ENCODE peak calls at places on chromosomes 16 and 17, in six cellular contexts. One of them, this sample, is unnamed.

GRCh38 chr17:13044713-13045112 is 26.9 kb upstream of the ELAC2 start:
- DNase-seq in naive thymus-derived CD4-positive, alpha-beta T cell: no peak
- DNase-seq in ascending aorta: no peak
- DNase-seq in PC-9: no peak
- DNase-seq in heart left ventricle: no peak
- DNase-seq in neuronal stem cell: no peak
- DNase-seq in this sample: no peak

GRCh38 chr16:1296688-1297412 is 12.6 kb upstream of the UBE2I start:
- DNase-seq in heart left ventricle: no peak
- DNase-seq in ascending aorta: no peak
- DNase-seq in PC-9: peak; percentile 97
- DNase-seq in neuronal stem cell: no peak
- DNase-seq in naive thymus-derived CD4-positive, alpha-beta T cell: no peak
- DNase-seq in this sample: no peak

GRCh38 chr16:15807603-15808009 is 49.2 kb downstream of the MYH11 start:
- DNase-seq in heart left ventricle: no peak
- DNase-seq in neuronal stem cell: no peak
- DNase-seq in ascending aorta: peak; percentile 42
- DNase-seq in PC-9: no peak
- DNase-seq in naive thymus-derived CD4-positive, alpha-beta T cell: no peak
- DNase-seq in this sample: no peak

GRCh38 chr16:11871193-11871592 is 19.9 kb upstream of the RSL1D1 start:
- DNase-seq in naive thymus-derived CD4-positive, alpha-beta T cell: no peak
- DNase-seq in ascending aorta: no peak
- DNase-seq in PC-9: no peak
- DNase-seq in neuronal stem cell: no peak
- DNase-seq in heart left ventricle: no peak
- DNase-seq in this sample: peak; percentile 12

GRCh38 chr17:29131814-29132682 is 48.1 kb downstream of the MYO18A start:
- DNase-seq in heart left ventricle: no peak
- DNase-seq in ascending aorta: peak; percentile 50
- DNase-seq in PC-9: peak; percentile 39
- DNase-seq in neuronal stem cell: no peak
- DNase-seq in naive thymus-derived CD4-positive, alpha-beta T cell: no peak
- DNase-seq in this sample: no peak

GRCh38 chr16:17354121-17354750 is 116.5 kb downstream of the XYLT1 start:
- DNase-seq in naive thymus-derived CD4-positive, alpha-beta T cell: no peak
- DNase-seq in heart left ventricle: no peak
- DNase-seq in ascending aorta: no peak
- DNase-seq in neuronal stem cell: no peak
- DNase-seq in PC-9: no peak
- DNase-seq in this sample: no peak

GRCh38 chr17:42796066-42796758 is 2.3 kb downstream of the COA3 start:
- DNase-seq in naive thymus-derived CD4-positive, alpha-beta T cell: no peak
- DNase-seq in neuronal stem cell: no peak
- DNase-seq in ascending aorta: no peak
- DNase-seq in heart left ventricle: no peak
- DNase-seq in PC-9: no peak
- DNase-seq in this sample: no peak

GRCh38 chr17:21425321-21425720 is 49.2 kb downstream of the KCNJ12 start:
- DNase-seq in neuronal stem cell: no peak
- DNase-seq in ascending aorta: no peak
- DNase-seq in naive thymus-derived CD4-positive, alpha-beta T cell: no peak
- DNase-seq in PC-9: no peak
- DNase-seq in heart left ventricle: no peak
- DNase-seq in this sample: no peak

GRCh38 chr17:792277-792676 is 10.1 kb downstream of the MRM3 start:
- DNase-seq in ascending aorta: no peak
- DNase-seq in PC-9: no peak
- DNase-seq in neuronal stem cell: no peak
- DNase-seq in naive thymus-derived CD4-positive, alpha-beta T cell: no peak
- DNase-seq in heart left ventricle: no peak
- DNase-seq in this sample: no peak

GRCh38 chr17:39751637-39752036 is 13.9 kb downstream of the GRB7 start:
- DNase-seq in ascending aorta: no peak
- DNase-seq in heart left ventricle: no peak
- DNase-seq in naive thymus-derived CD4-positive, alpha-beta T cell: no peak
- DNase-seq in neuronal stem cell: no peak
- DNase-seq in PC-9: no peak
- DNase-seq in this sample: no peak

GRCh38 chr17:27224526-27225315 is 69.2 kb upstream of the WSB1 start:
- DNase-seq in neuronal stem cell: no peak
- DNase-seq in ascending aorta: no peak
- DNase-seq in naive thymus-derived CD4-positive, alpha-beta T cell: no peak
- DNase-seq in heart left ventricle: no peak
- DNase-seq in PC-9: no peak
- DNase-seq in this sample: no peak

GRCh38 chr16:4944333-4945281 is 7.7 kb upstream of the PPL start:
- DNase-seq in neuronal stem cell: no peak
- DNase-seq in PC-9: peak; percentile 97
- DNase-seq in heart left ventricle: peak; percentile 92
- DNase-seq in ascending aorta: peak; percentile 90
- DNase-seq in naive thymus-derived CD4-positive, alpha-beta T cell: no peak
- DNase-seq in this sample: peak; percentile 98

GRCh38 chr16:81836279-81837054 is 57.4 kb downstream of the PLCG2 start:
- DNase-seq in naive thymus-derived CD4-positive, alpha-beta T cell: no peak
- DNase-seq in PC-9: peak; percentile 41
- DNase-seq in ascending aorta: no peak
- DNase-seq in neuronal stem cell: no peak
- DNase-seq in heart left ventricle: no peak
- DNase-seq in this sample: no peak

GRCh38 chr17:11389583-11389982 is 148.6 kb downstream of the SHISA6 start:
- DNase-seq in naive thymus-derived CD4-positive, alpha-beta T cell: no peak
- DNase-seq in ascending aorta: no peak
- DNase-seq in PC-9: no peak
- DNase-seq in heart left ventricle: no peak
- DNase-seq in neuronal stem cell: no peak
- DNase-seq in this sample: no peak

GRCh38 chr16:3610698-3611144 is 685 bp downstream of the SLX4 start:
- DNase-seq in heart left ventricle: no peak
- DNase-seq in neuronal stem cell: peak; percentile 33
- DNase-seq in naive thymus-derived CD4-positive, alpha-beta T cell: no peak
- DNase-seq in ascending aorta: no peak
- DNase-seq in PC-9: no peak
- DNase-seq in this sample: no peak

GRCh38 chr16:3008749-3009088 is 4.0 kb upstream of the CLDN9 start:
- DNase-seq in ascending aorta: no peak
- DNase-seq in PC-9: no peak
- DNase-seq in neuronal stem cell: no peak
- DNase-seq in naive thymus-derived CD4-positive, alpha-beta T cell: no peak
- DNase-seq in heart left ventricle: no peak
- DNase-seq in this sample: no peak

GRCh38 chr17:4301066-4301465 is 37.3 kb upstream of the ANKFY1 start:
- DNase-seq in naive thymus-derived CD4-positive, alpha-beta T cell: no peak
- DNase-seq in PC-9: no peak
- DNase-seq in heart left ventricle: no peak
- DNase-seq in neuronal stem cell: no peak
- DNase-seq in ascending aorta: no peak
- DNase-seq in this sample: no peak

GRCh38 chr17:9056566-9056965 is 35.3 kb downstream of the NTN1 start:
- DNase-seq in heart left ventricle: no peak
- DNase-seq in naive thymus-derived CD4-positive, alpha-beta T cell: no peak
- DNase-seq in neuronal stem cell: no peak
- DNase-seq in PC-9: no peak
- DNase-seq in ascending aorta: no peak
- DNase-seq in this sample: no peak

GRCh38 chr17:33637534-33637933 is 344.4 kb upstream of the ASIC2 start:
- DNase-seq in naive thymus-derived CD4-positive, alpha-beta T cell: peak; percentile 3
- DNase-seq in ascending aorta: no peak
- DNase-seq in PC-9: no peak
- DNase-seq in neuronal stem cell: no peak
- DNase-seq in heart left ventricle: no peak
- DNase-seq in this sample: no peak

GRCh38 chr17:56891751-56892150 is 22.1 kb downstream of the TRIM25 start:
- DNase-seq in naive thymus-derived CD4-positive, alpha-beta T cell: peak; percentile 59
- DNase-seq in ascending aorta: no peak
- DNase-seq in neuronal stem cell: no peak
- DNase-seq in heart left ventricle: peak; percentile 36
- DNase-seq in PC-9: no peak
- DNase-seq in this sample: no peak

GRCh38 chr17:5410594-5411272 is 8.7 kb downstream of the NUP88 start:
- DNase-seq in PC-9: no peak
- DNase-seq in ascending aorta: no peak
- DNase-seq in heart left ventricle: no peak
- DNase-seq in naive thymus-derived CD4-positive, alpha-beta T cell: no peak
- DNase-seq in neuronal stem cell: no peak
- DNase-seq in this sample: no peak

GRCh38 chr17:51613255-51613654 is 352.9 kb downstream of the UTP18 start:
- DNase-seq in ascending aorta: no peak
- DNase-seq in PC-9: no peak
- DNase-seq in heart left ventricle: no peak
- DNase-seq in neuronal stem cell: no peak
- DNase-seq in naive thymus-derived CD4-positive, alpha-beta T cell: no peak
- DNase-seq in this sample: no peak

GRCh38 chr17:83080641-83081560 is 1.5 kb downstream of the METRNL start:
- DNase-seq in naive thymus-derived CD4-positive, alpha-beta T cell: no peak
- DNase-seq in PC-9: no peak
- DNase-seq in ascending aorta: no peak
- DNase-seq in heart left ventricle: peak; percentile 55
- DNase-seq in neuronal stem cell: no peak
- DNase-seq in this sample: peak; percentile 58

GRCh38 chr17:60557805-60558204 is 31.8 kb upstream of the APPBP2 start:
- DNase-seq in PC-9: no peak
- DNase-seq in naive thymus-derived CD4-positive, alpha-beta T cell: peak; percentile 1
- DNase-seq in neuronal stem cell: no peak
- DNase-seq in ascending aorta: no peak
- DNase-seq in heart left ventricle: no peak
- DNase-seq in this sample: no peak

GRCh38 chr17:17815436-17816200 is 21.2 kb downstream of the SREBF1 start:
- DNase-seq in PC-9: no peak
- DNase-seq in neuronal stem cell: no peak
- DNase-seq in naive thymus-derived CD4-positive, alpha-beta T cell: no peak
- DNase-seq in ascending aorta: no peak
- DNase-seq in heart left ventricle: no peak
- DNase-seq in this sample: no peak

GRCh38 chr16:11160676-11161115 is 95.3 kb downstream of the SOCS1 start:
- DNase-seq in naive thymus-derived CD4-positive, alpha-beta T cell: no peak
- DNase-seq in heart left ventricle: no peak
- DNase-seq in ascending aorta: no peak
- DNase-seq in neuronal stem cell: no peak
- DNase-seq in PC-9: peak; percentile 5
- DNase-seq in this sample: no peak

GRCh38 chr16:1674751-1675664 is 3.1 kb upstream of the JPT2 start:
- DNase-seq in naive thymus-derived CD4-positive, alpha-beta T cell: no peak
- DNase-seq in ascending aorta: no peak
- DNase-seq in PC-9: no peak
- DNase-seq in heart left ventricle: no peak
- DNase-seq in neuronal stem cell: no peak
- DNase-seq in this sample: peak; percentile 49

GRCh38 chr16:57634171-57634570 is 5.7 kb downstream of the ADGRG1 start:
- DNase-seq in heart left ventricle: no peak
- DNase-seq in ascending aorta: no peak
- DNase-seq in neuronal stem cell: no peak
- DNase-seq in PC-9: peak; percentile 66
- DNase-seq in naive thymus-derived CD4-positive, alpha-beta T cell: no peak
- DNase-seq in this sample: peak; percentile 40

GRCh38 chr17:47703191-47703591 is 9.2 kb downstream of the TBKBP1 start:
- DNase-seq in neuronal stem cell: no peak
- DNase-seq in naive thymus-derived CD4-positive, alpha-beta T cell: peak; percentile 29
- DNase-seq in PC-9: no peak
- DNase-seq in ascending aorta: no peak
- DNase-seq in heart left ventricle: no peak
- DNase-seq in this sample: no peak

GRCh38 chr16:83420206-83420760 is 387.5 kb upstream of the HSBP1 start:
- DNase-seq in neuronal stem cell: peak; percentile 67
- DNase-seq in naive thymus-derived CD4-positive, alpha-beta T cell: no peak
- DNase-seq in ascending aorta: no peak
- DNase-seq in PC-9: no peak
- DNase-seq in heart left ventricle: no peak
- DNase-seq in this sample: no peak

GRCh38 chr16:64158941-64159588 is 962.8 kb downstream of the CDH11 start:
- DNase-seq in neuronal stem cell: no peak
- DNase-seq in heart left ventricle: no peak
- DNase-seq in PC-9: no peak
- DNase-seq in ascending aorta: no peak
- DNase-seq in naive thymus-derived CD4-positive, alpha-beta T cell: no peak
- DNase-seq in this sample: no peak
- H3K4me1 ChIP-seq in neuronal stem cell: no peaks in the 10 kb centered on the region
- H3K4me1 ChIP-seq in heart left ventricle: no peaks in the 10 kb centered on the region
- H3K4me1 ChIP-seq in PC-9: peaks cover 4% of the 10 kb centered on the region
- H3K4me1 ChIP-seq in ascending aorta: no peaks in the 10 kb centered on the region
- H3K4me1 ChIP-seq in naive thymus-derived CD4-positive, alpha-beta T cell: no peaks in the 10 kb centered on the region
- H3K4me1 ChIP-seq in this sample: peaks cover 24% of the 10 kb centered on the region

DNA sequence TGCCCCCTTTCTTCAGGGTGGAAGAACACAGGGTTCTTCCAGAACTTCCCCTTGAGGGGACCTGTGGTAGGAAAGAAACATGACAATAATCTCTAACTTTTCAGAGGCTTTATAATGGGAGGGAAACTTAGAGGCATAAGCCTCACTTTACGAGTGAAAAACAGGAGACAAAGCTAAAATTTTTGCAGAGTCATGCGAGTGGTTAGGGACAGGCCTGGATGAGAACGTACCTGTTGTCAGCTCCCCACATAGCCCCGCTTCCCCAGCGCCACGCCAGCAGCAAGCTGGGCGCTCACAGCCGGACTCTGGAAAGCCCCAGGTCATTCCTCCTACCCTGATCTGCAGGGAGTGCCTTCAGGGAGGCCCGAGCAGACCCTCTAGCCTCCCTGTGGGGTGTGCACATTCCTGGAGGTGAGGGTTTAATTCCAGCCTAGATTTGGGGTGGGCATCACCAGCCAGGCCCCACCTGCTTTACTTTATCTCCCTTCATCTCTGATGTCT is 53.6 kb downstream of the LDHD start:
- DNase-seq in PC-9: no peak
- DNase-seq in ascending aorta: no peak
- DNase-seq in neuronal stem cell: no peak
- DNase-seq in heart left ventricle: no peak
- DNase-seq in naive thymus-derived CD4-positive, alpha-beta T cell: no peak
- DNase-seq in this sample: no peak
- H3K27ac ChIP-seq in PC-9: peak overlapping the region; percentile 86
- H3K27ac ChIP-seq in ascending aorta: peak overlapping the region; percentile 16
- H3K27ac ChIP-seq in neuronal stem cell: no peak overlapping the region
- H3K27ac ChIP-seq in heart left ventricle: peak overlapping the region; percentile 73
- H3K27ac ChIP-seq in naive thymus-derived CD4-positive, alpha-beta T cell: no peak overlapping the region
- H3K27ac ChIP-seq in this sample: no peak overlapping the region

GRCh38 chr16:35197656-35198055 is 1738.2 kb downstream of the TP53TG3F start:
- DNase-seq in heart left ventricle: no peak
- DNase-seq in ascending aorta: no peak
- DNase-seq in neuronal stem cell: no peak
- DNase-seq in naive thymus-derived CD4-positive, alpha-beta T cell: no peak
- DNase-seq in PC-9: no peak
- DNase-seq in this sample: no peak
- H3K9me3 ChIP-seq in heart left ventricle: no peaks in the 10 kb centered on the region
- H3K9me3 ChIP-seq in ascending aorta: no peaks in the 10 kb centered on the region
- H3K9me3 ChIP-seq in neuronal stem cell: no peaks in the 10 kb centered on the region
- H3K9me3 ChIP-seq in naive thymus-derived CD4-positive, alpha-beta T cell: peaks cover 66% of the 10 kb centered on the region
- H3K9me3 ChIP-seq in PC-9: no peaks in the 10 kb centered on the region
- H3K9me3 ChIP-seq in this sample: no peaks in the 10 kb centered on the region

DNA sequence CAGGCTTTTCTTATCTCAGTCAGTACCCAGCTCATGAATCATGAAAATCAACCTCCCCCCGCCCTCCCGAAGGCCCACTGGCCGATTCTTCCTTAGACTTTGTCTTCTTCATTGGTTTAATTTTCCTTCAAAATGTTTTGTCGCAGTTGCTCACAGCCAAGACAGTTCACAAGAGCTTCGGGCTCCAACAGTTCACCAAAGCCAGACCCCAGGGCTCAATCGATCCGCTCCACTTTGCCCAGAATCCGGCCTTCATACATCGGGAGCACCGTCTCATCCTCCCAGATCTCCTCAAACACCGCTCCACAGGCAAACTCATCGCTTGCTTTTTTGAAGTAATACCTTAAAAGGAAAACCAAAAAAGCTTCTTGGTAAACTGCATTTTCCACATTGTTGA is 31.7 kb downstream of the AXIN2 start:
- DNase-seq in naive thymus-derived CD4-positive, alpha-beta T cell: no peak
- DNase-seq in ascending aorta: no peak
- DNase-seq in PC-9: no peak
- DNase-seq in heart left ventricle: no peak
- DNase-seq in neuronal stem cell: no peak
- DNase-seq in this sample: no peak
- H3K4me1 ChIP-seq in naive thymus-derived CD4-positive, alpha-beta T cell: peaks cover 6% of the 10 kb centered on the region
- H3K4me1 ChIP-seq in ascending aorta: peaks cover 9% of the 10 kb centered on the region
- H3K4me1 ChIP-seq in PC-9: peaks cover 7% of the 10 kb centered on the region
- H3K4me1 ChIP-seq in heart left ventricle: peaks cover 24% of the 10 kb centered on the region
- H3K4me1 ChIP-seq in neuronal stem cell: peaks cover 33% of the 10 kb centered on the region
- H3K4me1 ChIP-seq in this sample: peaks cover 31% of the 10 kb centered on the region

This sample was measured in SJCRH30.